ENCODE peak calls at places on chromosomes 11 and 22, in four cellular contexts. One of them, this sample, is unnamed.

GRCh38 chr11:12725863-12726666 is 51.8 kb downstream of the TEAD1 start:
- DNase-seq in H1: peak
- DNase-seq in GM12878: no peak
- DNase-seq in HepG2: no peak
- DNase-seq in this sample: no peak

GRCh38 chr22:34975721-34976120 is 90.2 kb upstream of the ISX start:
- DNase-seq in H1: no peak
- DNase-seq in HepG2: no peak
- DNase-seq in GM12878: no peak
- DNase-seq in this sample: no peak

GRCh38 chr11:128884054-128884453 is 7.1 kb upstream of the KCNJ5 start:
- DNase-seq in HepG2: no peak
- DNase-seq in H1: no peak
- DNase-seq in GM12878: no peak
- DNase-seq in this sample: no peak

GRCh38 chr11:83115551-83115950 is 41.4 kb upstream of the PCF11 start:
- DNase-seq in HepG2: peak
- DNase-seq in GM12878: no peak
- DNase-seq in H1: no peak
- DNase-seq in this sample: no peak

GRCh38 chr22:17117890-17118289 is 3.3 kb downstream of the TMEM121B start:
- DNase-seq in HepG2: no peak
- DNase-seq in H1: no peak
- DNase-seq in GM12878: peak
- DNase-seq in this sample: no peak

GRCh38 chr11:66856496-66857233 is at the start of gene LRFN4:
- DNase-seq in HepG2: no peak
- DNase-seq in H1: no peak
- DNase-seq in GM12878: no peak
- DNase-seq in this sample: no peak

GRCh38 chr11:7905549-7905948 is 25.5 kb downstream of the OR10A6 start:
- DNase-seq in GM12878: no peak
- DNase-seq in HepG2: no peak
- DNase-seq in H1: no peak
- DNase-seq in this sample: no peak

GRCh38 chr22:48660104-48660794 is 1167.4 kb downstream of the BRD1 start:
- DNase-seq in GM12878: no peak
- DNase-seq in HepG2: no peak
- DNase-seq in H1: no peak
- DNase-seq in this sample: no peak

GRCh38 chr11:93542753-93543246 is 391 bp downstream of the SMCO4 start:
- DNase-seq in GM12878: no peak
- DNase-seq in H1: peak
- DNase-seq in HepG2: no peak
- DNase-seq in this sample: peak

GRCh38 chr22:43956383-43956782 is 1.1 kb downstream of the SAMM50 start:
- DNase-seq in H1: no peak
- DNase-seq in GM12878: no peak
- DNase-seq in HepG2: peak
- DNase-seq in this sample: no peak

GRCh38 chr11:109424893-109425292 is 2.9 kb downstream of the C11orf87 start:
- DNase-seq in GM12878: no peak
- DNase-seq in H1: peak
- DNase-seq in HepG2: peak
- DNase-seq in this sample: no peak

GRCh38 chr11:76903325-76903724 is 42.6 kb downstream of the ACER3 start:
- DNase-seq in GM12878: no peak
- DNase-seq in HepG2: no peak
- DNase-seq in H1: no peak
- DNase-seq in this sample: no peak

GRCh38 chr11:44519989-44520737 is 45.3 kb upstream of the CD82 start:
- DNase-seq in GM12878: no peak
- DNase-seq in H1: no peak
- DNase-seq in HepG2: no peak
- DNase-seq in this sample: no peak

GRCh38 chr11:17014774-17015638 is 792 bp upstream of the PLEKHA7 start:
- DNase-seq in H1: peak
- DNase-seq in HepG2: peak
- DNase-seq in GM12878: no peak
- DNase-seq in this sample: peak

GRCh38 chr22:28031383-28031922 is 112.4 kb upstream of the PITPNB start:
- DNase-seq in GM12878: no peak
- DNase-seq in H1: peak
- DNase-seq in HepG2: no peak
- DNase-seq in this sample: no peak

GRCh38 chr11:86938900-86939880 is 16.0 kb downstream of the FZD4 start:
- DNase-seq in HepG2: peak
- DNase-seq in GM12878: no peak
- DNase-seq in H1: no peak
- DNase-seq in this sample: no peak

GRCh38 chr11:63668396-63668795 is 2.8 kb downstream of the ATL3 start:
- DNase-seq in GM12878: no peak
- DNase-seq in HepG2: no peak
- DNase-seq in H1: no peak
- DNase-seq in this sample: no peak

GRCh38 chr11:19689281-19689975 is 23.2 kb upstream of the NAV2 start:
- DNase-seq in H1: no peak
- DNase-seq in HepG2: no peak
- DNase-seq in GM12878: no peak
- DNase-seq in this sample: no peak

GRCh38 chr22:49662681-49663080 is 165.0 kb downstream of the BRD1 start:
- DNase-seq in HepG2: no peak
- DNase-seq in GM12878: no peak
- DNase-seq in H1: peak
- DNase-seq in this sample: no peak

GRCh38 chr22:19942886-19943664 is 1.5 kb upstream of the TXNRD2 start:
- DNase-seq in H1: no peak
- DNase-seq in HepG2: peak
- DNase-seq in GM12878: no peak
- DNase-seq in this sample: no peak

GRCh38 chr11:39541945-39542351 is 1917.5 kb downstream of the LRRC4C start:
- DNase-seq in H1: peak
- DNase-seq in HepG2: no peak
- DNase-seq in GM12878: no peak
- DNase-seq in this sample: peak

GRCh38 chr22:36022162-36022561 is 6.5 kb downstream of the RBFOX2 start:
- DNase-seq in H1: no peak
- DNase-seq in HepG2: no peak
- DNase-seq in GM12878: no peak
- DNase-seq in this sample: no peak

GRCh38 chr11:72813740-72814138 is 472 bp upstream of the ATG16L2 start:
- DNase-seq in GM12878: no peak
- DNase-seq in H1: no peak
- DNase-seq in HepG2: peak
- DNase-seq in this sample: no peak

GRCh38 chr11:117792241-117792640 is 4.8 kb downstream of the DSCAML1 start:
- DNase-seq in HepG2: no peak
- DNase-seq in GM12878: no peak
- DNase-seq in H1: no peak
- DNase-seq in this sample: no peak

GRCh38 chr11:127587511-127587910 is 586.9 kb upstream of the KIRREL3 start:
- DNase-seq in H1: no peak
- DNase-seq in HepG2: no peak
- DNase-seq in GM12878: no peak
- DNase-seq in this sample: no peak

GRCh38 chr11:3201677-3202181 is 16.9 kb downstream of the MRGPRG start:
- DNase-seq in H1: no peak
- DNase-seq in HepG2: no peak
- DNase-seq in GM12878: no peak
- DNase-seq in this sample: no peak

GRCh38 chr11:3199537-3200295 is 18.9 kb downstream of the MRGPRG start:
- DNase-seq in H1: no peak
- DNase-seq in HepG2: no peak
- DNase-seq in GM12878: no peak
- DNase-seq in this sample: no peak

GRCh38 chr11:3200388-3201111 is 18.1 kb downstream of the MRGPRG start:
- DNase-seq in H1: no peak
- DNase-seq in HepG2: no peak
- DNase-seq in GM12878: no peak
- DNase-seq in this sample: no peak

GRCh38 chr11:3202305-3202704 is 16.3 kb downstream of the MRGPRG start:
- DNase-seq in HepG2: no peak
- DNase-seq in H1: no peak
- DNase-seq in GM12878: no peak
- DNase-seq in this sample: no peak

GRCh38 chr11:3201112-3201581 is 17.5 kb downstream of the MRGPRG start:
- DNase-seq in H1: no peak
- DNase-seq in HepG2: no peak
- DNase-seq in GM12878: no peak
- DNase-seq in this sample: no peak
- TF ChIP-seq ZNF274 in H1: no peak
- TF ChIP-seq ZNF274 in HepG2: no peak
- TF ChIP-seq ZNF274 in GM12878: no peak
- TF ChIP-seq ZNF274 in this sample: no peak

DNA sequence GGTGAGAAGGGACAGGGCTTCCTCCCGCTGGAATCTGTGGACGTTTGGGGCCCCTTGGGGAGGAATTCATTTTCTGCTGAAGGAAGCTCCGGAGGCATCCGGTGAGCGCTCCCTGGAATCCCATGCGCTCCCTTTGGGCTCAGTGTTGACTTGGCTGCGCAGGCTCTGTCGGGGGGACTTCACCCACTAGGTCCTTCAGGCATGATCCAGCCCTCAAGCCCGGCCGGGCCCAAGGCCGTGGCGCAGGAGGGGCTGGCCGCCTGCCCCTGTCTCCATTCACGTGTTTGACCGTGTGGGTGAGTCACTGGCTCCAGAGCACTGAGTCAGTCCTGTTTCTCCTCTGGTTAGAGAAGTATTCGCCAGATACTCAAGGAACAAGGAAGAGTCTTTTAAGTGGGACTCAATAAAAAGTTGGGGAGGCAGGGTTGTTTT is 1.4 kb downstream of the CTTN start:
- DNase-seq in GM12878: no peak
- DNase-seq in HepG2: peak
- DNase-seq in H1: peak
- DNase-seq in this sample: no peak
- H3K9ac ChIP-seq in GM12878: no peak
- H3K9ac ChIP-seq in HepG2: peak
- H3K9ac ChIP-seq in H1: peak
- H3K9ac ChIP-seq in this sample: peak

GRCh38 chr11:1127664-1128162 is 30.0 kb upstream of the MUC5AC start:
- DNase-seq in HepG2: no peak
- DNase-seq in GM12878: no peak
- DNase-seq in H1: no peak
- DNase-seq in this sample: no peak
- TF ChIP-seq SUZ12 in HepG2: no peak
- TF ChIP-seq SUZ12 in GM12878: no peak
- TF ChIP-seq SUZ12 in H1: no peak
- TF ChIP-seq SUZ12 in this sample: no peak

GRCh38 chr22:31897842-31898241 is 46.5 kb upstream of the YWHAH start:
- DNase-seq in GM12878: no peak
- DNase-seq in HepG2: no peak
- DNase-seq in H1: no peak
- DNase-seq in this sample: peak
- TF ChIP-seq ZNF274 in GM12878: no peak
- TF ChIP-seq ZNF274 in HepG2: no peak
- TF ChIP-seq ZNF274 in H1: no peak
- TF ChIP-seq ZNF274 in this sample: no peak